ENCODE peak calls at places on chromosome 18, in ten cellular contexts. One of them, this sample, is unnamed. For H3K4me1, the result is how much of the 10 kb centered on the place peaks cover.

GRCh38 chr18:66724664-66725356 is 120.9 kb upstream of the CDH19 start:
- DNase-seq in tibial nerve: peak
- DNase-seq in CD8-positive, alpha-beta T cell: no peak
- DNase-seq in transverse colon: peak
- DNase-seq in mammary epithelial cell: peak
- DNase-seq in RWPE2: no peak
- DNase-seq in astrocyte: peak
- DNase-seq in right cardiac atrium: no peak
- DNase-seq in breast epithelium: peak
- DNase-seq in thyroid gland: peak
- DNase-seq in this sample: no peak

GRCh38 chr18:13332874-13333273 is 114.3 kb downstream of the LDLRAD4 start:
- DNase-seq in right cardiac atrium: no peak
- DNase-seq in thyroid gland: no peak
- DNase-seq in CD8-positive, alpha-beta T cell: no peak
- DNase-seq in tibial nerve: no peak
- DNase-seq in mammary epithelial cell: no peak
- DNase-seq in astrocyte: no peak
- DNase-seq in RWPE2: no peak
- DNase-seq in breast epithelium: no peak
- DNase-seq in transverse colon: no peak
- DNase-seq in this sample: no peak

GRCh38 chr18:75679347-75679746 is 251.8 kb upstream of the SMIM21 start:
- DNase-seq in right cardiac atrium: peak
- DNase-seq in transverse colon: no peak
- DNase-seq in CD8-positive, alpha-beta T cell: no peak
- DNase-seq in breast epithelium: no peak
- DNase-seq in thyroid gland: no peak
- DNase-seq in tibial nerve: peak
- DNase-seq in mammary epithelial cell: no peak
- DNase-seq in astrocyte: no peak
- DNase-seq in RWPE2: no peak
- DNase-seq in this sample: no peak

GRCh38 chr18:21242141-21243040 is at the start of gene GREB1L:
- DNase-seq in tibial nerve: no peak
- DNase-seq in thyroid gland: peak
- DNase-seq in mammary epithelial cell: peak
- DNase-seq in astrocyte: peak
- DNase-seq in RWPE2: peak
- DNase-seq in breast epithelium: no peak
- DNase-seq in CD8-positive, alpha-beta T cell: no peak
- DNase-seq in transverse colon: peak
- DNase-seq in right cardiac atrium: peak
- DNase-seq in this sample: peak

GRCh38 chr18:51125976-51126375 is 71.5 kb downstream of the MEX3C start:
- DNase-seq in RWPE2: no peak
- DNase-seq in CD8-positive, alpha-beta T cell: no peak
- DNase-seq in transverse colon: no peak
- DNase-seq in breast epithelium: no peak
- DNase-seq in mammary epithelial cell: no peak
- DNase-seq in thyroid gland: no peak
- DNase-seq in tibial nerve: no peak
- DNase-seq in right cardiac atrium: no peak
- DNase-seq in astrocyte: no peak
- DNase-seq in this sample: no peak

GRCh38 chr18:57789759-57790158 is 13.4 kb downstream of the ATP8B1 start:
- DNase-seq in transverse colon: no peak
- DNase-seq in astrocyte: no peak
- DNase-seq in breast epithelium: no peak
- DNase-seq in tibial nerve: no peak
- DNase-seq in CD8-positive, alpha-beta T cell: no peak
- DNase-seq in RWPE2: no peak
- DNase-seq in mammary epithelial cell: no peak
- DNase-seq in right cardiac atrium: no peak
- DNase-seq in thyroid gland: no peak
- DNase-seq in this sample: no peak

GRCh38 chr18:23994361-23994902 is 20.1 kb upstream of the TTC39C start:
- DNase-seq in astrocyte: peak
- DNase-seq in breast epithelium: peak
- DNase-seq in transverse colon: peak
- DNase-seq in thyroid gland: peak
- DNase-seq in mammary epithelial cell: peak
- DNase-seq in CD8-positive, alpha-beta T cell: no peak
- DNase-seq in right cardiac atrium: peak
- DNase-seq in tibial nerve: peak
- DNase-seq in RWPE2: peak
- DNase-seq in this sample: peak

GRCh38 chr18:22767653-22768052 is 165.5 kb upstream of the RBBP8 start:
- DNase-seq in transverse colon: no peak
- DNase-seq in RWPE2: no peak
- DNase-seq in tibial nerve: no peak
- DNase-seq in breast epithelium: no peak
- DNase-seq in astrocyte: no peak
- DNase-seq in mammary epithelial cell: no peak
- DNase-seq in right cardiac atrium: no peak
- DNase-seq in CD8-positive, alpha-beta T cell: no peak
- DNase-seq in thyroid gland: no peak
- DNase-seq in this sample: no peak

GRCh38 chr18:7904529-7904928 is 337.4 kb downstream of the PTPRM start:
- DNase-seq in thyroid gland: no peak
- DNase-seq in astrocyte: peak
- DNase-seq in mammary epithelial cell: peak
- DNase-seq in right cardiac atrium: no peak
- DNase-seq in tibial nerve: no peak
- DNase-seq in RWPE2: no peak
- DNase-seq in breast epithelium: no peak
- DNase-seq in transverse colon: no peak
- DNase-seq in CD8-positive, alpha-beta T cell: no peak
- DNase-seq in this sample: peak

GRCh38 chr18:13577091-13577697 is 149.2 kb downstream of the FAM210A start:
- DNase-seq in right cardiac atrium: no peak
- DNase-seq in thyroid gland: no peak
- DNase-seq in astrocyte: peak
- DNase-seq in transverse colon: no peak
- DNase-seq in tibial nerve: no peak
- DNase-seq in mammary epithelial cell: peak
- DNase-seq in RWPE2: no peak
- DNase-seq in breast epithelium: no peak
- DNase-seq in CD8-positive, alpha-beta T cell: no peak
- DNase-seq in this sample: no peak

GRCh38 chr18:66167829-66168463 is 417.1 kb downstream of the CDH7 start:
- DNase-seq in right cardiac atrium: no peak
- DNase-seq in transverse colon: no peak
- DNase-seq in breast epithelium: no peak
- DNase-seq in CD8-positive, alpha-beta T cell: no peak
- DNase-seq in tibial nerve: no peak
- DNase-seq in thyroid gland: no peak
- DNase-seq in mammary epithelial cell: no peak
- DNase-seq in RWPE2: no peak
- DNase-seq in astrocyte: no peak
- DNase-seq in this sample: no peak

GRCh38 chr18:24731981-24732380 is 271.5 kb downstream of the HRH4 start:
- DNase-seq in right cardiac atrium: no peak
- DNase-seq in RWPE2: no peak
- DNase-seq in astrocyte: no peak
- DNase-seq in breast epithelium: no peak
- DNase-seq in transverse colon: no peak
- DNase-seq in tibial nerve: no peak
- DNase-seq in CD8-positive, alpha-beta T cell: no peak
- DNase-seq in mammary epithelial cell: peak
- DNase-seq in thyroid gland: no peak
- DNase-seq in this sample: no peak

GRCh38 chr18:59837586-59837985 is 62.2 kb upstream of the PMAIP1 start:
- DNase-seq in RWPE2: no peak
- DNase-seq in tibial nerve: peak
- DNase-seq in CD8-positive, alpha-beta T cell: no peak
- DNase-seq in transverse colon: peak
- DNase-seq in astrocyte: peak
- DNase-seq in breast epithelium: no peak
- DNase-seq in thyroid gland: peak
- DNase-seq in right cardiac atrium: no peak
- DNase-seq in mammary epithelial cell: peak
- DNase-seq in this sample: peak

GRCh38 chr18:12038082-12038660 is 55.5 kb upstream of the ANKRD62 start:
- DNase-seq in right cardiac atrium: peak
- DNase-seq in tibial nerve: no peak
- DNase-seq in transverse colon: peak
- DNase-seq in CD8-positive, alpha-beta T cell: no peak
- DNase-seq in breast epithelium: peak
- DNase-seq in astrocyte: peak
- DNase-seq in RWPE2: no peak
- DNase-seq in mammary epithelial cell: no peak
- DNase-seq in thyroid gland: no peak
- DNase-seq in this sample: no peak

DNA sequence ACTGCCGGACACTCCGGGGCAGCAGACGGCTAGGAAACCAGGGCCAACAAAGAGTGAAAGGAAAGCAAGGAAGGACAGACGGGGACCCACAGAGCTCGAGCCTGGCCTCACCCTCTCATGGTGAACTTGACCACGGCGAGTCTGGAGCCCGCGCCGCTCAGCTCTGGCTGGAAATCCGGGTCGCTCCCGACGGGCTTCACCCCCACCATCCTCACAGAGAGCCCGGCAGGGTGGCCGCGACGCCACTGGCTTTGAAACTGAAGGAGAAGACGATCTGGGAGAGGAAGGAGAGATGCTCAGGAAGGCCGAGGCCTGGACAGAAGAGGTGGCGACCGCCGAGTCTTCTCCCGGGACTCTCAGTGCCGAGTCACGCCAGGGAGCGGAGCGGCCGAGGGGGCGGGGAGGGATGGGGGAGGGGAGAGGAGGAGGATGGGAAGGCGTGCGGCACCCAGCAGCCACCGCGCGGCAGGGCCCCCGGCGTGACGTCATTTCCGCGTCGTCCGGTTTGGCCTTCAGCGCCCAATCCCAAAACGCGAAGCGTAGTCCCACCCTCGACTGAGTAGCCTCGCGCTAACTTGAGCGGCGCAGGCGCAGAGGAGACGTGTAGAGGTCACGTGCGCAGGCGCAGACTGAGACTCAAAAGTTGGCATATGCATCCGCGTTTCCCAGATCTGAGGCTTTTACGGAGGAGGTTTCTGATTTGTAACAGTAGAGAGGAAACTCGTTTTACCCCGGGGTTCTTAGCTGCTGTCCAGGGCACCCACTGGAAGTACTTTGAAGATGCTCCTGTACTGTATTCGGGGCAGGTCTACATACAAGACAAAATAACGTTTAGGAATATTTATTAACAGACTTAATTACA is at the start of gene TXNL1:
- DNase-seq in breast epithelium: peak
- DNase-seq in right cardiac atrium: peak
- DNase-seq in mammary epithelial cell: peak
- DNase-seq in transverse colon: peak
- DNase-seq in astrocyte: peak
- DNase-seq in RWPE2: peak
- DNase-seq in thyroid gland: peak
- DNase-seq in tibial nerve: peak
- DNase-seq in CD8-positive, alpha-beta T cell: peak
- DNase-seq in this sample: peak
- H3K4me1 ChIP-seq in breast epithelium: under half
- H3K4me1 ChIP-seq in right cardiac atrium: under half
- H3K4me1 ChIP-seq in mammary epithelial cell: under half
- H3K4me1 ChIP-seq in transverse colon: under half
- H3K4me1 ChIP-seq in astrocyte: under half
- H3K4me1 ChIP-seq in RWPE2: under half
- H3K4me1 ChIP-seq in thyroid gland: under half
- H3K4me1 ChIP-seq in tibial nerve: under half
- H3K4me1 ChIP-seq in CD8-positive, alpha-beta T cell: under half
- H3K4me1 ChIP-seq in this sample: under half

GRCh38 chr18:46067431-46068007 is 4.5 kb downstream of the PSTPIP2 start:
- DNase-seq in right cardiac atrium: no peak
- DNase-seq in breast epithelium: no peak
- DNase-seq in astrocyte: no peak
- DNase-seq in CD8-positive, alpha-beta T cell: no peak
- DNase-seq in thyroid gland: no peak
- DNase-seq in mammary epithelial cell: no peak
- DNase-seq in transverse colon: no peak
- DNase-seq in tibial nerve: no peak
- DNase-seq in RWPE2: no peak
- DNase-seq in this sample: peak
- H3K4me1 ChIP-seq in right cardiac atrium: under half
- H3K4me1 ChIP-seq in breast epithelium: under half
- H3K4me1 ChIP-seq in astrocyte: under half
- H3K4me1 ChIP-seq in CD8-positive, alpha-beta T cell: under half
- H3K4me1 ChIP-seq in thyroid gland: under half
- H3K4me1 ChIP-seq in mammary epithelial cell: under half
- H3K4me1 ChIP-seq in transverse colon: under half
- H3K4me1 ChIP-seq in tibial nerve: under half
- H3K4me1 ChIP-seq in RWPE2: under half
- H3K4me1 ChIP-seq in this sample: under half

GRCh38 chr18:73235921-73236320 is 368.1 kb upstream of the NETO1 start:
- DNase-seq in mammary epithelial cell: peak
- DNase-seq in transverse colon: no peak
- DNase-seq in tibial nerve: no peak
- DNase-seq in astrocyte: peak
- DNase-seq in thyroid gland: no peak
- DNase-seq in breast epithelium: no peak
- DNase-seq in RWPE2: no peak
- DNase-seq in right cardiac atrium: no peak
- DNase-seq in CD8-positive, alpha-beta T cell: no peak
- DNase-seq in this sample: no peak
- H3K4me1 ChIP-seq in mammary epithelial cell: under half
- H3K4me1 ChIP-seq in transverse colon: under half
- H3K4me1 ChIP-seq in tibial nerve: under half
- H3K4me1 ChIP-seq in astrocyte: under half
- H3K4me1 ChIP-seq in thyroid gland: under half
- H3K4me1 ChIP-seq in breast epithelium: under half
- H3K4me1 ChIP-seq in RWPE2: under half
- H3K4me1 ChIP-seq in right cardiac atrium: under half
- H3K4me1 ChIP-seq in CD8-positive, alpha-beta T cell: under half
- H3K4me1 ChIP-seq in this sample: under half

DNA sequence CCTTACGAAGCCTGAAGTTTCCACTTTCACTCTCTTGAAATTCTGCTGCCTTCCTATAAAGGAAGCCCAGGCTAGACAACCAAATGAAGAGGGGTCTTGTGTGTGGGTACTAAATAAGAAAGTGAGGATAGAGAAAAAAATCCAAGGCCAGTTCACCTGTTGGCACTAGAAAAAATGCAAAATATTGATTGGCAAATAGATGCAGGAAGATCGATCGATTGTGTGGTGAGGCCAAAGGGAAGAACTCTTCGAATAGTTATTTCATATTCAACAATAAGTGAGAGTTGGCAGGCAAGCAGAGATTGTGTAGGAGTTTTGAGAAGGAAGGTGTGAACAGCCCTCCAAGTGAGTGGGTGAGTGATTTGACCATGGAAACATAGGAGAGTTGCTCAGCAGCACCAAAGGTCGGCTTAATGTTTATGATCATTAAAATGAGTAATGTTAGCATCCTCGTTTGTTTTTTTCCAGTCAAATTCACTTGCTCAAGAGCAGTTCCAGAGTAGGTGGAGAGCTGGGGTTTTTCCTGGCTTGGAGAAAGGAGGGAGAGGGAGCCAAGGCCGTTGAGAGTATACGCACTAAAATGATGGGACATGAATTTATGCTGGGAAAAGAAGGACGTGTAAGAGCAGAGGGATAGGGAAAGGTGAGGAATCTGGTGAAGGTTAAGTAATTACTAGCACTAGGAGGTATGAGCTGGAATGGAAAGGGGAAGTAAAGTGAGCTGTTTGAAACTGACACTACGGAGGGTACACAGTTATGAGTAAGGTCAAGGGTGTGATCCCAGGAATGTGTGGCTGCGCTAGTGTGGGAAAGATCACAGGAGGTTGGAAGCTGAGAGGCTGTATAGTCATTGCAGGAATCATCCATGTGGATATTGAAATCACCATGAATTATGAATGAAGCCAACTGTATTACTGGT is 1.1 kb upstream of the NAPG start:
- DNase-seq in thyroid gland: no peak
- DNase-seq in RWPE2: no peak
- DNase-seq in CD8-positive, alpha-beta T cell: no peak
- DNase-seq in tibial nerve: no peak
- DNase-seq in mammary epithelial cell: peak
- DNase-seq in right cardiac atrium: no peak
- DNase-seq in transverse colon: no peak
- DNase-seq in astrocyte: peak
- DNase-seq in breast epithelium: no peak
- DNase-seq in this sample: peak
- H3K4me1 ChIP-seq in thyroid gland: under half
- H3K4me1 ChIP-seq in RWPE2: under half
- H3K4me1 ChIP-seq in CD8-positive, alpha-beta T cell: under half
- H3K4me1 ChIP-seq in tibial nerve: under half
- H3K4me1 ChIP-seq in mammary epithelial cell: under half
- H3K4me1 ChIP-seq in right cardiac atrium: under half
- H3K4me1 ChIP-seq in transverse colon: under half
- H3K4me1 ChIP-seq in astrocyte: under half
- H3K4me1 ChIP-seq in breast epithelium: under half
- H3K4me1 ChIP-seq in this sample: under half